ENCODE peak calls at places on chromosomes 12 and 14, in ten cellular contexts. One of them, this sample, is unnamed.

GRCh38 chr12:105280966-105281693 is 45.2 kb upstream of the APPL2 start:
- DNase-seq in activated T-cell treated with anti-CD3 and anti-CD28 coated beads, Interleukin-2, amount 50 U/mL, for 1 hour: no peak
- DNase-seq in smooth muscle cell of the brain vasculature: no peak
- DNase-seq in omental fat pad: no peak
- DNase-seq in A673: peak
- DNase-seq in CD8-positive, alpha-beta T cell: no peak
- DNase-seq in hypothalamus: no peak
- DNase-seq in stimulated activated CD4-positive, alpha-beta T cell treated with anti-CD3 and anti-CD28 coated beads, Interleukin-15, amount 100 ng/mL, for 48 hours: no peak
- DNase-seq in iPS-NIHi11: no peak
- DNase-seq in brain microvascular endothelial cell: no peak
- DNase-seq in this sample: no peak

GRCh38 chr12:77354766-77355362 is 289.5 kb upstream of the E2F7 start:
- DNase-seq in hypothalamus: no peak
- DNase-seq in iPS-NIHi11: no peak
- DNase-seq in omental fat pad: no peak
- DNase-seq in brain microvascular endothelial cell: peak
- DNase-seq in activated T-cell treated with anti-CD3 and anti-CD28 coated beads, Interleukin-2, amount 50 U/mL, for 1 hour: no peak
- DNase-seq in CD8-positive, alpha-beta T cell: no peak
- DNase-seq in smooth muscle cell of the brain vasculature: peak
- DNase-seq in stimulated activated CD4-positive, alpha-beta T cell treated with anti-CD3 and anti-CD28 coated beads, Interleukin-15, amount 100 ng/mL, for 48 hours: no peak
- DNase-seq in A673: no peak
- DNase-seq in this sample: no peak

GRCh38 chr14:68417007-68417659 is 375.7 kb downstream of the ZFP36L1 start:
- DNase-seq in brain microvascular endothelial cell: no peak
- DNase-seq in iPS-NIHi11: no peak
- DNase-seq in smooth muscle cell of the brain vasculature: no peak
- DNase-seq in omental fat pad: no peak
- DNase-seq in CD8-positive, alpha-beta T cell: no peak
- DNase-seq in stimulated activated CD4-positive, alpha-beta T cell treated with anti-CD3 and anti-CD28 coated beads, Interleukin-15, amount 100 ng/mL, for 48 hours: no peak
- DNase-seq in activated T-cell treated with anti-CD3 and anti-CD28 coated beads, Interleukin-2, amount 50 U/mL, for 1 hour: no peak
- DNase-seq in hypothalamus: no peak
- DNase-seq in A673: no peak
- DNase-seq in this sample: no peak

GRCh38 chr14:61119006-61119405 is 138.0 kb downstream of the SLC38A6 start:
- DNase-seq in A673: peak
- DNase-seq in omental fat pad: no peak
- DNase-seq in iPS-NIHi11: no peak
- DNase-seq in CD8-positive, alpha-beta T cell: no peak
- DNase-seq in smooth muscle cell of the brain vasculature: no peak
- DNase-seq in stimulated activated CD4-positive, alpha-beta T cell treated with anti-CD3 and anti-CD28 coated beads, Interleukin-15, amount 100 ng/mL, for 48 hours: no peak
- DNase-seq in brain microvascular endothelial cell: no peak
- DNase-seq in hypothalamus: no peak
- DNase-seq in activated T-cell treated with anti-CD3 and anti-CD28 coated beads, Interleukin-2, amount 50 U/mL, for 1 hour: no peak
- DNase-seq in this sample: no peak

GRCh38 chr12:124509676-124510300 is 57.6 kb downstream of the NCOR2 start:
- DNase-seq in hypothalamus: peak
- DNase-seq in CD8-positive, alpha-beta T cell: no peak
- DNase-seq in omental fat pad: no peak
- DNase-seq in stimulated activated CD4-positive, alpha-beta T cell treated with anti-CD3 and anti-CD28 coated beads, Interleukin-15, amount 100 ng/mL, for 48 hours: no peak
- DNase-seq in brain microvascular endothelial cell: peak
- DNase-seq in activated T-cell treated with anti-CD3 and anti-CD28 coated beads, Interleukin-2, amount 50 U/mL, for 1 hour: no peak
- DNase-seq in smooth muscle cell of the brain vasculature: no peak
- DNase-seq in A673: no peak
- DNase-seq in iPS-NIHi11: peak
- DNase-seq in this sample: no peak

GRCh38 chr14:91545946-91546716 is 36.0 kb upstream of the PPP4R3A start:
- DNase-seq in stimulated activated CD4-positive, alpha-beta T cell treated with anti-CD3 and anti-CD28 coated beads, Interleukin-15, amount 100 ng/mL, for 48 hours: no peak
- DNase-seq in iPS-NIHi11: no peak
- DNase-seq in omental fat pad: no peak
- DNase-seq in CD8-positive, alpha-beta T cell: no peak
- DNase-seq in activated T-cell treated with anti-CD3 and anti-CD28 coated beads, Interleukin-2, amount 50 U/mL, for 1 hour: no peak
- DNase-seq in hypothalamus: no peak
- DNase-seq in A673: no peak
- DNase-seq in smooth muscle cell of the brain vasculature: no peak
- DNase-seq in brain microvascular endothelial cell: no peak
- DNase-seq in this sample: no peak

GRCh38 chr14:68598621-68599447 is 194.0 kb downstream of the ZFP36L1 start:
- DNase-seq in hypothalamus: peak
- DNase-seq in stimulated activated CD4-positive, alpha-beta T cell treated with anti-CD3 and anti-CD28 coated beads, Interleukin-15, amount 100 ng/mL, for 48 hours: no peak
- DNase-seq in smooth muscle cell of the brain vasculature: peak
- DNase-seq in iPS-NIHi11: no peak
- DNase-seq in omental fat pad: no peak
- DNase-seq in brain microvascular endothelial cell: peak
- DNase-seq in activated T-cell treated with anti-CD3 and anti-CD28 coated beads, Interleukin-2, amount 50 U/mL, for 1 hour: no peak
- DNase-seq in CD8-positive, alpha-beta T cell: no peak
- DNase-seq in A673: no peak
- DNase-seq in this sample: no peak

GRCh38 chr12:124913474-124914391 is 717 bp downstream of the UBC start:
- DNase-seq in brain microvascular endothelial cell: peak
- DNase-seq in omental fat pad: peak
- DNase-seq in activated T-cell treated with anti-CD3 and anti-CD28 coated beads, Interleukin-2, amount 50 U/mL, for 1 hour: peak
- DNase-seq in stimulated activated CD4-positive, alpha-beta T cell treated with anti-CD3 and anti-CD28 coated beads, Interleukin-15, amount 100 ng/mL, for 48 hours: peak
- DNase-seq in A673: peak
- DNase-seq in hypothalamus: no peak
- DNase-seq in CD8-positive, alpha-beta T cell: peak
- DNase-seq in smooth muscle cell of the brain vasculature: no peak
- DNase-seq in iPS-NIHi11: peak
- DNase-seq in this sample: no peak

GRCh38 chr14:70563869-70564268 is 29.1 kb upstream of the ADAM20 start:
- DNase-seq in stimulated activated CD4-positive, alpha-beta T cell treated with anti-CD3 and anti-CD28 coated beads, Interleukin-15, amount 100 ng/mL, for 48 hours: no peak
- DNase-seq in CD8-positive, alpha-beta T cell: no peak
- DNase-seq in omental fat pad: no peak
- DNase-seq in smooth muscle cell of the brain vasculature: no peak
- DNase-seq in brain microvascular endothelial cell: no peak
- DNase-seq in hypothalamus: no peak
- DNase-seq in activated T-cell treated with anti-CD3 and anti-CD28 coated beads, Interleukin-2, amount 50 U/mL, for 1 hour: no peak
- DNase-seq in iPS-NIHi11: no peak
- DNase-seq in A673: peak
- DNase-seq in this sample: no peak

GRCh38 chr12:34605955-34606748 is 583.9 kb downstream of the ALG10 start:
- DNase-seq in A673: no peak
- DNase-seq in iPS-NIHi11: no peak
- DNase-seq in brain microvascular endothelial cell: no peak
- DNase-seq in hypothalamus: no peak
- DNase-seq in CD8-positive, alpha-beta T cell: no peak
- DNase-seq in stimulated activated CD4-positive, alpha-beta T cell treated with anti-CD3 and anti-CD28 coated beads, Interleukin-15, amount 100 ng/mL, for 48 hours: no peak
- DNase-seq in smooth muscle cell of the brain vasculature: no peak
- DNase-seq in activated T-cell treated with anti-CD3 and anti-CD28 coated beads, Interleukin-2, amount 50 U/mL, for 1 hour: peak
- DNase-seq in omental fat pad: no peak
- DNase-seq in this sample: no peak

GRCh38 chr14:36069535-36069900 is 107.0 kb downstream of the PTCSC3 start:
- DNase-seq in omental fat pad: no peak
- DNase-seq in brain microvascular endothelial cell: peak
- DNase-seq in hypothalamus: no peak
- DNase-seq in CD8-positive, alpha-beta T cell: no peak
- DNase-seq in stimulated activated CD4-positive, alpha-beta T cell treated with anti-CD3 and anti-CD28 coated beads, Interleukin-15, amount 100 ng/mL, for 48 hours: peak
- DNase-seq in smooth muscle cell of the brain vasculature: no peak
- DNase-seq in iPS-NIHi11: peak
- DNase-seq in A673: peak
- DNase-seq in activated T-cell treated with anti-CD3 and anti-CD28 coated beads, Interleukin-2, amount 50 U/mL, for 1 hour: no peak
- DNase-seq in this sample: peak

GRCh38 chr12:92425152-92425551 is 277.6 kb upstream of the PLEKHG7 start:
- DNase-seq in iPS-NIHi11: no peak
- DNase-seq in A673: peak
- DNase-seq in activated T-cell treated with anti-CD3 and anti-CD28 coated beads, Interleukin-2, amount 50 U/mL, for 1 hour: no peak
- DNase-seq in stimulated activated CD4-positive, alpha-beta T cell treated with anti-CD3 and anti-CD28 coated beads, Interleukin-15, amount 100 ng/mL, for 48 hours: no peak
- DNase-seq in CD8-positive, alpha-beta T cell: no peak
- DNase-seq in brain microvascular endothelial cell: no peak
- DNase-seq in omental fat pad: no peak
- DNase-seq in smooth muscle cell of the brain vasculature: no peak
- DNase-seq in hypothalamus: no peak
- DNase-seq in this sample: no peak

GRCh38 chr12:102034346-102034745 is 27.4 kb downstream of the WASHC3 start:
- DNase-seq in smooth muscle cell of the brain vasculature: no peak
- DNase-seq in omental fat pad: no peak
- DNase-seq in CD8-positive, alpha-beta T cell: no peak
- DNase-seq in activated T-cell treated with anti-CD3 and anti-CD28 coated beads, Interleukin-2, amount 50 U/mL, for 1 hour: no peak
- DNase-seq in stimulated activated CD4-positive, alpha-beta T cell treated with anti-CD3 and anti-CD28 coated beads, Interleukin-15, amount 100 ng/mL, for 48 hours: no peak
- DNase-seq in iPS-NIHi11: no peak
- DNase-seq in A673: no peak
- DNase-seq in brain microvascular endothelial cell: no peak
- DNase-seq in hypothalamus: no peak
- DNase-seq in this sample: no peak

GRCh38 chr12:50326636-50327284 is 43.4 kb upstream of the LIMA1 start:
- DNase-seq in hypothalamus: no peak
- DNase-seq in brain microvascular endothelial cell: peak
- DNase-seq in CD8-positive, alpha-beta T cell: no peak
- DNase-seq in omental fat pad: no peak
- DNase-seq in iPS-NIHi11: no peak
- DNase-seq in activated T-cell treated with anti-CD3 and anti-CD28 coated beads, Interleukin-2, amount 50 U/mL, for 1 hour: no peak
- DNase-seq in A673: peak
- DNase-seq in smooth muscle cell of the brain vasculature: peak
- DNase-seq in stimulated activated CD4-positive, alpha-beta T cell treated with anti-CD3 and anti-CD28 coated beads, Interleukin-15, amount 100 ng/mL, for 48 hours: no peak
- DNase-seq in this sample: peak

GRCh38 chr14:67934087-67934486 is 114.5 kb downstream of the RAD51B start:
- DNase-seq in stimulated activated CD4-positive, alpha-beta T cell treated with anti-CD3 and anti-CD28 coated beads, Interleukin-15, amount 100 ng/mL, for 48 hours: no peak
- DNase-seq in A673: peak
- DNase-seq in smooth muscle cell of the brain vasculature: no peak
- DNase-seq in brain microvascular endothelial cell: peak
- DNase-seq in omental fat pad: no peak
- DNase-seq in hypothalamus: no peak
- DNase-seq in activated T-cell treated with anti-CD3 and anti-CD28 coated beads, Interleukin-2, amount 50 U/mL, for 1 hour: no peak
- DNase-seq in iPS-NIHi11: peak
- DNase-seq in CD8-positive, alpha-beta T cell: no peak
- DNase-seq in this sample: peak

GRCh38 chr14:70726651-70727375 is 82.5 kb downstream of the MAP3K9 start:
- DNase-seq in stimulated activated CD4-positive, alpha-beta T cell treated with anti-CD3 and anti-CD28 coated beads, Interleukin-15, amount 100 ng/mL, for 48 hours: no peak
- DNase-seq in omental fat pad: no peak
- DNase-seq in hypothalamus: no peak
- DNase-seq in CD8-positive, alpha-beta T cell: no peak
- DNase-seq in A673: no peak
- DNase-seq in smooth muscle cell of the brain vasculature: no peak
- DNase-seq in brain microvascular endothelial cell: no peak
- DNase-seq in activated T-cell treated with anti-CD3 and anti-CD28 coated beads, Interleukin-2, amount 50 U/mL, for 1 hour: no peak
- DNase-seq in iPS-NIHi11: no peak
- DNase-seq in this sample: no peak

GRCh38 chr12:43349863-43350262 is 202.1 kb downstream of the ADAMTS20 start:
- DNase-seq in A673: peak
- DNase-seq in activated T-cell treated with anti-CD3 and anti-CD28 coated beads, Interleukin-2, amount 50 U/mL, for 1 hour: no peak
- DNase-seq in hypothalamus: no peak
- DNase-seq in CD8-positive, alpha-beta T cell: no peak
- DNase-seq in brain microvascular endothelial cell: no peak
- DNase-seq in iPS-NIHi11: no peak
- DNase-seq in stimulated activated CD4-positive, alpha-beta T cell treated with anti-CD3 and anti-CD28 coated beads, Interleukin-15, amount 100 ng/mL, for 48 hours: no peak
- DNase-seq in smooth muscle cell of the brain vasculature: no peak
- DNase-seq in omental fat pad: no peak
- DNase-seq in this sample: no peak

GRCh38 chr12:49924847-49925246 is 21.1 kb upstream of the FAIM2 start:
- DNase-seq in smooth muscle cell of the brain vasculature: no peak
- DNase-seq in iPS-NIHi11: no peak
- DNase-seq in hypothalamus: no peak
- DNase-seq in stimulated activated CD4-positive, alpha-beta T cell treated with anti-CD3 and anti-CD28 coated beads, Interleukin-15, amount 100 ng/mL, for 48 hours: no peak
- DNase-seq in activated T-cell treated with anti-CD3 and anti-CD28 coated beads, Interleukin-2, amount 50 U/mL, for 1 hour: no peak
- DNase-seq in A673: no peak
- DNase-seq in brain microvascular endothelial cell: no peak
- DNase-seq in omental fat pad: no peak
- DNase-seq in CD8-positive, alpha-beta T cell: no peak
- DNase-seq in this sample: no peak

GRCh38 chr12:68538722-68539614 is 71.7 kb upstream of the RAP1B start:
- DNase-seq in hypothalamus: no peak
- DNase-seq in activated T-cell treated with anti-CD3 and anti-CD28 coated beads, Interleukin-2, amount 50 U/mL, for 1 hour: peak
- DNase-seq in stimulated activated CD4-positive, alpha-beta T cell treated with anti-CD3 and anti-CD28 coated beads, Interleukin-15, amount 100 ng/mL, for 48 hours: peak
- DNase-seq in brain microvascular endothelial cell: peak
- DNase-seq in A673: peak
- DNase-seq in omental fat pad: peak
- DNase-seq in iPS-NIHi11: peak
- DNase-seq in smooth muscle cell of the brain vasculature: no peak
- DNase-seq in CD8-positive, alpha-beta T cell: peak
- DNase-seq in this sample: peak

GRCh38 chr12:54213084-54213483 is 24.3 kb upstream of the SMUG1 start:
- DNase-seq in brain microvascular endothelial cell: no peak
- DNase-seq in iPS-NIHi11: no peak
- DNase-seq in omental fat pad: no peak
- DNase-seq in CD8-positive, alpha-beta T cell: no peak
- DNase-seq in smooth muscle cell of the brain vasculature: no peak
- DNase-seq in activated T-cell treated with anti-CD3 and anti-CD28 coated beads, Interleukin-2, amount 50 U/mL, for 1 hour: no peak
- DNase-seq in A673: no peak
- DNase-seq in hypothalamus: no peak
- DNase-seq in stimulated activated CD4-positive, alpha-beta T cell treated with anti-CD3 and anti-CD28 coated beads, Interleukin-15, amount 100 ng/mL, for 48 hours: no peak
- DNase-seq in this sample: no peak

GRCh38 chr12:67434653-67435375 is 165.7 kb downstream of the CAND1 start:
- DNase-seq in smooth muscle cell of the brain vasculature: peak
- DNase-seq in activated T-cell treated with anti-CD3 and anti-CD28 coated beads, Interleukin-2, amount 50 U/mL, for 1 hour: no peak
- DNase-seq in CD8-positive, alpha-beta T cell: no peak
- DNase-seq in brain microvascular endothelial cell: peak
- DNase-seq in hypothalamus: no peak
- DNase-seq in stimulated activated CD4-positive, alpha-beta T cell treated with anti-CD3 and anti-CD28 coated beads, Interleukin-15, amount 100 ng/mL, for 48 hours: no peak
- DNase-seq in omental fat pad: no peak
- DNase-seq in iPS-NIHi11: no peak
- DNase-seq in A673: no peak
- DNase-seq in this sample: no peak

GRCh38 chr12:82124711-82125110 is 233.5 kb downstream of the CCDC59 start:
- DNase-seq in CD8-positive, alpha-beta T cell: no peak
- DNase-seq in hypothalamus: no peak
- DNase-seq in omental fat pad: no peak
- DNase-seq in A673: no peak
- DNase-seq in brain microvascular endothelial cell: peak
- DNase-seq in activated T-cell treated with anti-CD3 and anti-CD28 coated beads, Interleukin-2, amount 50 U/mL, for 1 hour: no peak
- DNase-seq in smooth muscle cell of the brain vasculature: no peak
- DNase-seq in iPS-NIHi11: no peak
- DNase-seq in stimulated activated CD4-positive, alpha-beta T cell treated with anti-CD3 and anti-CD28 coated beads, Interleukin-15, amount 100 ng/mL, for 48 hours: no peak
- DNase-seq in this sample: no peak

GRCh38 chr12:54413284-54414190 is 5.5 kb downstream of the ITGA5 start:
- DNase-seq in hypothalamus: no peak
- DNase-seq in brain microvascular endothelial cell: peak
- DNase-seq in iPS-NIHi11: no peak
- DNase-seq in smooth muscle cell of the brain vasculature: no peak
- DNase-seq in omental fat pad: no peak
- DNase-seq in activated T-cell treated with anti-CD3 and anti-CD28 coated beads, Interleukin-2, amount 50 U/mL, for 1 hour: peak
- DNase-seq in A673: peak
- DNase-seq in stimulated activated CD4-positive, alpha-beta T cell treated with anti-CD3 and anti-CD28 coated beads, Interleukin-15, amount 100 ng/mL, for 48 hours: peak
- DNase-seq in CD8-positive, alpha-beta T cell: peak
- DNase-seq in this sample: no peak

GRCh38 chr12:14635776-14636175 is 60.6 kb downstream of the GUCY2C start:
- DNase-seq in brain microvascular endothelial cell: peak
- DNase-seq in hypothalamus: no peak
- DNase-seq in omental fat pad: no peak
- DNase-seq in A673: no peak
- DNase-seq in activated T-cell treated with anti-CD3 and anti-CD28 coated beads, Interleukin-2, amount 50 U/mL, for 1 hour: no peak
- DNase-seq in CD8-positive, alpha-beta T cell: no peak
- DNase-seq in iPS-NIHi11: no peak
- DNase-seq in smooth muscle cell of the brain vasculature: no peak
- DNase-seq in stimulated activated CD4-positive, alpha-beta T cell treated with anti-CD3 and anti-CD28 coated beads, Interleukin-15, amount 100 ng/mL, for 48 hours: no peak
- DNase-seq in this sample: no peak

This sample was measured in NCI-H2029 treated with DMSO at 0.1 percent for 48 hours.